ENCODE peak calls at places on chromosomes 7 and 10, in five cellular contexts. P, K, T, C and X are unnamed samples.

GRCh38 chr7:148856035-148856881 is 27.8 kb downstream of the EZH2 start:
- DNase-seq in P (peak), K (no peak), T (peak), C (peak), X (peak)

GRCh38 chr7:37488163-37488759 is 39.6 kb upstream of the ELMO1 start:
- DNase-seq in P (peak), K (no peak), T (peak), C (no peak), X (no peak)

GRCh38 chr10:87523731-87524130 is 19.0 kb downstream of the MINPP1 start:
- DNase-seq in P (peak), K (no peak), T (no peak), C (no peak), X (no peak)

GRCh38 chr10:129881641-129882040 is 82.4 kb downstream of the EBF3 start:
- DNase-seq in P (no peak), K (no peak), T (no peak), C (no peak), X (no peak)

GRCh38 chr7:105846404-105846803 is 30.0 kb downstream of the ATXN7L1 start:
- DNase-seq in P (no peak), K (no peak), T (no peak), C (no peak), X (no peak)

GRCh38 chr10:3485287-3485686 is 299.7 kb downstream of the KLF6 start:
- DNase-seq in P (no peak), K (no peak), T (peak), C (no peak), X (no peak)

GRCh38 chr10:106043833-106044232 is 1120.7 kb downstream of the SORCS1 start:
- DNase-seq in P (peak), K (no peak), T (no peak), C (no peak), X (no peak)

GRCh38 chr7:36039671-36040070 is 113.4 kb upstream of the EEPD1 start:
- DNase-seq in P (no peak), K (no peak), T (no peak), C (no peak), X (no peak)

GRCh38 chr7:39588401-39588800 is 22.2 kb downstream of the YAE1 start:
- DNase-seq in P (no peak), K (no peak), T (no peak), C (no peak), X (no peak)

GRCh38 chr10:35000936-35001335 is 89.2 kb downstream of the CUL2 start:
- DNase-seq in P (peak), K (no peak), T (no peak), C (no peak), X (no peak)

GRCh38 chr10:14486777-14487510 is 156.2 kb upstream of the FRMD4A start:
- DNase-seq in P (no peak), K (no peak), T (no peak), C (no peak), X (no peak)

GRCh38 chr7:29253225-29253624 is 58.6 kb downstream of the CHN2 start:
- DNase-seq in P (no peak), K (no peak), T (no peak), C (no peak), X (no peak)

GRCh38 chr7:134368851-134369533 is 52.3 kb upstream of the SLC35B4 start:
- DNase-seq in P (peak), K (no peak), T (no peak), C (no peak), X (no peak)

GRCh38 chr7:1811850-1812692 is 142.0 kb downstream of the ELFN1 start:
- DNase-seq in P (no peak), K (no peak), T (no peak), C (peak), X (no peak)

GRCh38 chr10:35637456-35637855 is 4.6 kb downstream of the FZD8 start:
- DNase-seq in P (peak), K (no peak), T (no peak), C (no peak), X (no peak)

GRCh38 chr7:130932088-130932487 is 198.1 kb upstream of the KLF14 start:
- DNase-seq in P (no peak), K (no peak), T (no peak), C (no peak), X (no peak)

GRCh38 chr10:132844069-132844809 is 58.3 kb upstream of the NKX6-2 start:
- DNase-seq in P (no peak), K (no peak), T (no peak), C (no peak), X (no peak)

GRCh38 chr10:113003032-113003431 is 53.0 kb downstream of the TCF7L2 start:
- DNase-seq in P (no peak), K (no peak), T (no peak), C (no peak), X (no peak)

GRCh38 chr7:67738958-67739357 is 742.3 kb downstream of the TYW1 start:
- DNase-seq in P (peak), K (no peak), T (no peak), C (no peak), X (no peak)

GRCh38 chr7:64300641-64301405 is 12.9 kb upstream of the ZNF736 start:
- DNase-seq in P (no peak), K (no peak), T (no peak), C (no peak), X (no peak)

GRCh38 chr7:25894902-25895791 is 256.9 kb upstream of the NFE2L3 start:
- DNase-seq in P (peak), K (no peak), T (peak), C (peak), X (peak)

GRCh38 chr7:77827999-77828398 is 29.4 kb downstream of the PHTF2 start:
- DNase-seq in P (no peak), K (no peak), T (no peak), C (no peak), X (no peak)

GRCh38 chr7:128446306-128446705 is 9.4 kb upstream of the HILPDA start:
- DNase-seq in P (no peak), K (peak), T (no peak), C (no peak), X (no peak)